ENCODE peak calls at places on chromosomes 13 and 19, in nine cellular contexts. U is fibroblast of mammary gland, D is left ventricle myocardium inferior, V is AG10803, E is Peyer's patch, G is Calu3, H is retinal pigment epithelial cell, R is hepatocyte, I is foreskin fibroblast. Z is an unnamed sample.

GRCh38 chr13:109700176-109700575 is 86.2 kb downstream of the IRS2 start:
- DNase-seq in U (peak; percentile 80), D (peak; percentile 83), V (peak; percentile 46), E (peak; percentile 87), G (peak; percentile 54), H (no peak), R (peak; percentile 77), I (peak; percentile 86), Z (no peak)

GRCh38 chr19:17754634-17755532 is 3.6 kb downstream of the FCHO1 start:
- DNase-seq in U (no peak), D (no peak), V (no peak), E (no peak), G (no peak), H (no peak), R (no peak), I (no peak), Z (peak; percentile 51)

GRCh38 chr13:44764334-44764733 is 188.2 kb upstream of the TSC22D1 start:
- DNase-seq in U (no peak), D (no peak), V (no peak), E (peak; percentile 77), G (peak; percentile 43), H (no peak), R (peak; percentile 39), I (peak; percentile 15), Z (no peak)

GRCh38 chr13:67229438-67230242 is 496 bp downstream of the PCDH9 start:
- DNase-seq in U (no peak), D (no peak), V (no peak), E (no peak), G (no peak), H (no peak), R (peak; percentile 12), I (no peak), Z (peak; percentile 4)

GRCh38 chr19:18044825-18045304 is 36.9 kb downstream of the ARRDC2 start:
- DNase-seq in U (peak; percentile 62), D (peak; percentile 74), V (peak; percentile 67), E (peak; percentile 73), G (peak; percentile 67), H (no peak), R (peak; percentile 75), I (peak; percentile 79), Z (peak; percentile 98)

GRCh38 chr19:38686530-38686888 is 39.1 kb downstream of the ACTN4 start:
- DNase-seq in U (no peak), D (no peak), V (no peak), E (peak; percentile 62), G (no peak), H (no peak), R (no peak), I (no peak), Z (peak; percentile 61)

GRCh38 chr13:70339738-70340137 is 231.5 kb upstream of the KLHL1 start:
- DNase-seq in U (no peak), D (no peak), V (no peak), E (no peak), G (no peak), H (no peak), R (peak; percentile 40), I (no peak), Z (no peak)

GRCh38 chr19:29662604-29663404 is 2.5 kb upstream of the PLEKHF1 start:
- DNase-seq in U (peak; percentile 94), D (peak; percentile 60), V (peak; percentile 94), E (no peak), G (no peak), H (no peak), R (peak; percentile 76), I (peak; percentile 96), Z (peak; percentile 58)

GRCh38 chr19:33445752-33446070 is 72.2 kb downstream of the CEBPG start:
- DNase-seq in U (no peak), D (peak; percentile 8), V (no peak), E (no peak), G (no peak), H (no peak), R (no peak), I (no peak), Z (no peak)

GRCh38 chr13:99935772-99936171 is 35.8 kb downstream of the ZIC5 start:
- DNase-seq in U (no peak), D (no peak), V (no peak), E (no peak), G (no peak), H (no peak), R (no peak), I (no peak), Z (peak; percentile 7)

GRCh38 chr13:110734561-110734960 is 21.1 kb downstream of the ING1 start:
- DNase-seq in U (no peak), D (no peak), V (no peak), E (no peak), G (no peak), H (no peak), R (no peak), I (no peak), Z (no peak)

GRCh38 chr13:98315466-98315865 is 138.4 kb upstream of the RNF113B start:
- DNase-seq in U (peak; percentile 45), D (no peak), V (peak; percentile 75), E (no peak), G (no peak), H (no peak), R (no peak), I (peak; percentile 66), Z (no peak)

GRCh38 chr19:31956771-31957170 is 388.6 kb upstream of the ZNF507 start:
- DNase-seq in U (no peak), D (no peak), V (no peak), E (no peak), G (no peak), H (no peak), R (no peak), I (no peak), Z (no peak)

GRCh38 chr19:15332311-15332996 is at the start of gene BRD4:
- DNase-seq in U (peak; percentile 36), D (peak; percentile 77), V (peak; percentile 48), E (peak; percentile 86), G (peak; percentile 70), H (no peak), R (peak; percentile 90), I (peak; percentile 84), Z (peak; percentile 78)

DNA sequence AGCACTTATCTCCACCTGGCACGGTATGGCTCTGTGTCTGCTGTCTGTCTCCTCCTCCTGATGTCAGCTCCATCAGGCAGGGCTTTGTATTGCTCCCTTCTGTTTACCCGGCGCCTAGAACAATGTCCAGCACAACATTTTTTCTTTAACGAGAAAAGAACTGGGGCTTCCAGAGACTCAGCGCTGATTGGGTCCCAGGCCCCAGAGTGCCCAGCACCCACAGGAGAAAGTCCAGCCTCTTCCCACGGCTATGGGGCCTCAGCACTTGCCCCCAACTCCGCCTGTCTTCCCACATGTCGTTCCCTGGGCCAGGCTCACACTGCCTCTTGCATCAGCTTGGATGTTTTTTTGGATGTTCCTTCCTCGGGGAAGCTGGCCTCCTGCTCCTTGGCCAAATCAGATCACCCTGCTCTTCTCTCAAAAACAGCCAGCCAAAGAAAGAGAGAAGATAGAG is 6.9 kb downstream of the MYPOP start:
- DNase-seq in U (no peak), D (no peak), V (no peak), E (no peak), G (no peak), H (no peak), R (peak; percentile 71), I (no peak), Z (no peak)
- TF ChIP-seq CTCF in U (no peak), D (no peak), V (no peak), E (no peak), G (no peak), H (no peak), R (no peak), I (no peak), Z (no peak)

GRCh38 chr13:51865838-51866237 is 4.1 kb downstream of the CCDC70 start:
- DNase-seq in U (no peak), D (no peak), V (no peak), E (no peak), G (no peak), H (no peak), R (no peak), I (no peak), Z (no peak)
- TF ChIP-seq CTCF in U (no peak), D (no peak), V (no peak), E (no peak), G (no peak), H (no peak), R (no peak), I (no peak), Z (no peak)

GRCh38 chr19:2123682-2124387 is 27.1 kb downstream of the IZUMO4 start:
- DNase-seq in U (no peak), D (no peak), V (no peak), E (no peak), G (peak; percentile 5), H (no peak), R (peak; percentile 42), I (peak; percentile 20), Z (peak; percentile 21)
- TF ChIP-seq CTCF in U (no peak), D (no peak), V (no peak), E (no peak), G (no peak), H (no peak), R (no peak), I (no peak), Z (no peak)

GRCh38 chr19:7861619-7862412 is 12.4 kb downstream of the PRR36 start:
- DNase-seq in U (no peak), D (no peak), V (no peak), E (peak; percentile 51), G (no peak), H (no peak), R (no peak), I (no peak), Z (no peak)
- TF ChIP-seq CTCF in U (no peak), D (no peak), V (no peak), E (no peak), G (no peak), H (peak; percentile 27), R (no peak), I (no peak), Z (peak; percentile 53)

GRCh38 chr13:33144358-33144784 is 128.1 kb downstream of the KL start:
- DNase-seq in U (no peak), D (no peak), V (no peak), E (no peak), G (no peak), H (no peak), R (no peak), I (no peak), Z (no peak)
- TF ChIP-seq CTCF in U (no peak), D (no peak), V (no peak), E (no peak), G (no peak), H (no peak), R (no peak), I (no peak), Z (no peak)

DNA sequence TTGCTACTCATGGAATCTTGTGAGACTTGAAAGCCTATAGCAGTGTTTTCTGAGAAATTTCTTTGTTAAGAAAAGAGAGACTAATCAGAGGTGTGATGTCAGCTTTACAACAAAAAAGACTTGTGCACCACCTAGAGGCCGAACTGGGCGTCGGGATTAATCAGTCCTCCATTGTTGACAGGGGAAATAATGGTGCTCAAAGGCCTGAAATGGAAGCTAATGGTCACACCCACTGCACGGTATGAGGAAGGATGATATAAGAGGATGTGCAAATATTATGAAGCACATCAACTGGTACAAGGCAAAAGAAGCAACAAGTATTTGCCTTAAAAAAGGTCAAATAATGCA is 480.2 kb upstream of the MIR17HG start:
- DNase-seq in U (peak; percentile 70), D (peak; percentile 50), V (peak; percentile 66), E (peak; percentile 67), G (peak; percentile 58), H (peak; percentile 32), R (peak; percentile 82), I (peak; percentile 44), Z (peak; percentile 56)
- TF ChIP-seq CTCF in U (peak; percentile 84), D (peak; percentile 66), V (peak; percentile 89), E (no peak), G (no peak), H (peak; percentile 78), R (peak; percentile 78), I (peak; percentile 72), Z (peak; percentile 29)

Z was measured in activated CD8-positive, alpha-beta T cell treated with anti-CD3 and anti-CD28 coated beads for 36 hours.